ENCODE peak calls at places on chromosomes 11 and 22, in seven cellular contexts. L is cerebellar cortex, Q is HEK293T, P is fibroblast of the conjunctiva, B is OCI-M1, T is NCI-H1417, S is Calu3. N is an unnamed sample.

GRCh38 chr11:131867457-131868257 is 497.2 kb downstream of the NTM start:
- DNase-seq in L (peak), Q (peak), P (peak), B (peak), T (peak), S (peak), N (peak)

GRCh38 chr11:69135420-69136363 is 20.0 kb upstream of the SMIM38 start:
- DNase-seq in L (no peak), Q (no peak), P (no peak), B (no peak), T (no peak), S (no peak), N (no peak)

GRCh38 chr22:41732096-41732772 is 32.9 kb downstream of the MEI1 start:
- DNase-seq in L (no peak), Q (no peak), P (no peak), B (no peak), T (no peak), S (no peak), N (no peak)

GRCh38 chr11:106786251-106786650 is 232.0 kb downstream of the GUCY1A2 start:
- DNase-seq in L (peak), Q (no peak), P (no peak), B (no peak), T (no peak), S (no peak), N (no peak)

GRCh38 chr22:47067331-47067890 is 305.0 kb downstream of the TBC1D22A start:
- DNase-seq in L (no peak), Q (no peak), P (no peak), B (no peak), T (no peak), S (no peak), N (no peak)

GRCh38 chr22:43387815-43388214 is 24.0 kb upstream of the MPPED1 start:
- DNase-seq in L (no peak), Q (no peak), P (no peak), B (no peak), T (no peak), S (no peak), N (no peak)

GRCh38 chr11:114738954-114739353 is 60.6 kb downstream of the NXPE2 start:
- DNase-seq in L (peak), Q (peak), P (peak), B (peak), T (peak), S (peak), N (peak)

GRCh38 chr11:125141686-125142535 is 22.6 kb upstream of the PKNOX2 start:
- DNase-seq in L (peak), Q (peak), P (no peak), B (peak), T (peak), S (peak), N (peak)

GRCh38 chr22:37659066-37659896 is 758 bp downstream of the PDXP start:
- DNase-seq in L (no peak), Q (no peak), P (no peak), B (no peak), T (no peak), S (no peak), N (peak)

GRCh38 chr22:19941365-19942070 is at the start of the genes COMT and TXNRD2:
- DNase-seq in L (no peak), Q (peak), P (no peak), B (peak), T (peak), S (peak), N (peak)

GRCh38 chr11:20762980-20763379 is 93.6 kb downstream of the NELL1 start:
- DNase-seq in L (no peak), Q (no peak), P (no peak), B (no peak), T (no peak), S (no peak), N (no peak)

N was measured in erythroblast.